ENCODE peak calls at places on chromosome 6, in five cellular contexts. H is upper lobe of right lung; R is posterior cingulate gyrus; S is activated T-cell treated with anti-CD3 and anti-CD28 coated beads, Interleukin-2, amount 50 U/mL, for 4 hours; D is AML-193. Y is an unnamed sample.

GRCh38 chr6:116398366-116399005 is 27.7 kb downstream of the DSE start:
- DNase-seq in H (no peak), S (no peak), D (no peak), R (no peak), Y (peak)

GRCh38 chr6:5541751-5542432 is 280.6 kb downstream of the FARS2 start:
- DNase-seq in S (no peak), R (no peak), D (no peak), H (no peak), Y (peak)

GRCh38 chr6:154661751-154662150 is 71.5 kb upstream of the SCAF8 start:
- DNase-seq in H (no peak), R (no peak), S (no peak), D (no peak), Y (no peak)

GRCh38 chr6:75815756-75816155 is 66.7 kb downstream of the MYO6 start:
- DNase-seq in S (no peak), H (no peak), R (no peak), D (no peak), Y (no peak)

GRCh38 chr6:134577998-134578397 is 260.1 kb upstream of the SGK1 start:
- DNase-seq in H (no peak), D (no peak), S (no peak), R (no peak), Y (peak)

GRCh38 chr6:131555992-131556391 is 17.0 kb upstream of the ARG1 start:
- DNase-seq in H (no peak), R (no peak), D (no peak), S (no peak), Y (no peak)

GRCh38 chr6:146194434-146194833 is 165.6 kb downstream of the GRM1 start:
- DNase-seq in S (no peak), H (no peak), R (no peak), D (no peak), Y (no peak)

GRCh38 chr6:21588812-21589811 is 4.4 kb upstream of the SOX4 start:
- DNase-seq in H (peak), R (peak), D (peak), S (peak), Y (peak)

GRCh38 chr6:109059591-109060021 is 35.0 kb downstream of the SESN1 start:
- DNase-seq in H (no peak), D (peak), S (no peak), R (no peak), Y (no peak)

GRCh38 chr6:106315765-106316375 is 9.7 kb downstream of the ATG5 start:
- DNase-seq in S (no peak), H (no peak), D (peak), R (no peak), Y (no peak)

GRCh38 chr6:3748208-3748701 is 3.3 kb downstream of the PXDC1 start:
- DNase-seq in S (peak), R (peak), H (no peak), D (peak), Y (peak)

GRCh38 chr6:154604120-154604519 is 93.6 kb upstream of the CNKSR3 start:
- DNase-seq in D (no peak), R (no peak), S (no peak), H (no peak), Y (no peak)

GRCh38 chr6:158703121-158703839 is 53.4 kb downstream of the SYTL3 start:
- DNase-seq in D (no peak), S (no peak), R (no peak), H (no peak), Y (no peak)

GRCh38 chr6:104537185-104537584 is 322.5 kb downstream of the HACE1 start:
- DNase-seq in H (no peak), D (no peak), R (no peak), S (no peak), Y (no peak)

GRCh38 chr6:111409430-111409829 is 73.6 kb downstream of the REV3L start:
- DNase-seq in D (no peak), H (no peak), R (no peak), S (no peak), Y (no peak)

GRCh38 chr6:116528800-116529199 is 16.7 kb downstream of the TRAPPC3L start:
- DNase-seq in R (no peak), S (no peak), H (no peak), D (no peak), Y (peak)

GRCh38 chr6:56311086-56311485 is 63.7 kb upstream of the COL21A1 start:
- DNase-seq in R (no peak), S (no peak), D (no peak), H (no peak), Y (no peak)

GRCh38 chr6:109202409-109203264 is 107.3 kb downstream of the CEP57L1 start:
- DNase-seq in S (no peak), R (no peak), D (peak), H (no peak), Y (no peak)